ENCODE peak calls at places on chromosomes 6 and 20, in five cellular contexts. B is HL-60, O is GM23338, C is pancreas, F is tibial artery. S is an unnamed sample.

GRCh38 chr6:96162711-96163120 is 146.9 kb downstream of the FUT9 start:
- DNase-seq in B (no peak), O (peak; percentile 94), C (no peak), F (no peak), S (no peak)

GRCh38 chr6:159778542-159778941 is 10.9 kb downstream of the TCP1 start:
- DNase-seq in B (no peak), O (no peak), C (no peak), F (no peak), S (no peak)

GRCh38 chr20:41316602-41317535 is 662 bp downstream of the ZHX3 start:
- DNase-seq in B (peak; percentile 49), O (peak; percentile 67), C (peak; percentile 88), F (peak; percentile 86), S (peak; percentile 57)

GRCh38 chr6:34130870-34131269 is 15.0 kb downstream of the GRM4 start:
- DNase-seq in B (no peak), O (no peak), C (no peak), F (no peak), S (no peak)

GRCh38 chr6:17035257-17035757 is 66.5 kb upstream of the STMND1 start:
- DNase-seq in B (no peak), O (no peak), C (no peak), F (no peak), S (no peak)

GRCh38 chr20:62707981-62708521 is 585 bp upstream of the NTSR1 start:
- DNase-seq in B (peak; percentile 82), O (peak; percentile 87), C (no peak), F (no peak), S (no peak)

GRCh38 chr6:11218827-11219826 is 13.3 kb downstream of the NEDD9 start:
- DNase-seq in B (no peak), O (no peak), C (no peak), F (peak; percentile 69), S (no peak)

GRCh38 chr20:38445402-38445801 is 10.3 kb upstream of the SNHG17 start:
- DNase-seq in B (no peak), O (no peak), C (no peak), F (no peak), S (no peak)

GRCh38 chr20:15632680-15633079 is 940.6 kb downstream of the KIF16B start:
- DNase-seq in B (no peak), O (no peak), C (no peak), F (no peak), S (no peak)

GRCh38 chr20:48893374-48893773 is 28.1 kb upstream of the ARFGEF2 start:
- DNase-seq in B (no peak), O (no peak), C (no peak), F (no peak), S (no peak)

GRCh38 chr6:18053555-18054445 is 66.4 kb upstream of the KIF13A start:
- DNase-seq in B (no peak), O (no peak), C (no peak), F (no peak), S (no peak)

GRCh38 chr6:91751496-91751895 is 1164.6 kb upstream of the MAP3K7 start:
- DNase-seq in B (no peak), O (no peak), C (no peak), F (no peak), S (no peak)

GRCh38 chr6:46453756-46454316 is 37.4 kb downstream of the RCAN2 start:
- DNase-seq in B (no peak), O (no peak), C (no peak), F (no peak), S (no peak)

GRCh38 chr20:57192311-57192710 is 74.1 kb downstream of the BMP7 start:
- DNase-seq in B (no peak), O (no peak), C (no peak), F (no peak), S (no peak)

GRCh38 chr20:37745553-37745952 is 51.7 kb downstream of the CTNNBL1 start:
- DNase-seq in B (no peak), O (peak; percentile 19), C (no peak), F (no peak), S (peak; percentile 6)

GRCh38 chr6:157229733-157230132 is 93.6 kb downstream of the TMEM242 start:
- DNase-seq in B (no peak), O (peak; percentile 46), C (no peak), F (no peak), S (no peak)

GRCh38 chr20:53660078-53660909 is 66.7 kb upstream of the ZNF217 start:
- DNase-seq in B (no peak), O (peak; percentile 63), C (no peak), F (no peak), S (no peak)

DNA sequence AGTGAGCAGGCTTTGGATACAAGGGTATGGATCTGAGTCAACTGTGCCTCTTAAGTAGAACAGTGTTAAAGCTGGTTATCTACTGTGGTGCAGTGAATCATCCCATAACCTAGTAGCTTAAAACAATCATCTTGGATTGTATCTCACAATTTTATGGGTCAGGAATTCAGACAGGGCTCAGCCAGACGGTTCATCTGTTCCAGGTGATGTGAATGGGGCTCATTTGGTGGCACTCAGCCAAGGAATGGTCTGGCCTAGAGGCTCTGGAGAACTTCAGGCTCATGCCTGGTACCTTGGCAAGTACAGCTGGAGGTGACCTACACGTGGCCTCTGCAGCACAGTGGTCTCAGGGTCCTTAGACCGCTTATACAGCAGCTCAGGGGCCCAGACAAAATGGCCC is 11.2 kb upstream of the CDH4 start:
- DNase-seq in B (no peak), O (no peak), C (no peak), F (no peak), S (no peak)
- H3K27ac ChIP-seq in B (no peak overlapping the region), O (no peak overlapping the region), C (no peak overlapping the region), F (no peak overlapping the region), S (no peak overlapping the region)

GRCh38 chr6:79762370-79762769 is 131.2 kb downstream of the SH3BGRL2 start:
- DNase-seq in B (no peak), O (peak; percentile 60), C (no peak), F (no peak), S (no peak)
- TF ChIP-seq CTCF in B (no peak), O (peak; percentile 66), C (no peak), F (no peak), S (no peak)

GRCh38 chr20:10721112-10721896 is 47.5 kb upstream of the JAG1 start:
- DNase-seq in B (no peak), O (no peak), C (no peak), F (no peak), S (no peak)
- H3K27ac ChIP-seq in B (no peak overlapping the region), O (no peak overlapping the region), C (no peak overlapping the region), F (peak overlapping the region; percentile 64), S (no peak overlapping the region)

GRCh38 chr6:55957961-55958422 is 82.6 kb upstream of the BMP5 start:
- DNase-seq in B (no peak), O (no peak), C (no peak), F (no peak), S (no peak)

GRCh38 chr6:55964136-55964535 is 88.7 kb upstream of the BMP5 start:
- DNase-seq in B (no peak), O (no peak), C (no peak), F (no peak), S (no peak)

GRCh38 chr6:55960344-55960743 is 85.0 kb upstream of the BMP5 start:
- DNase-seq in B (no peak), O (no peak), C (no peak), F (no peak), S (no peak)

GRCh38 chr6:55958790-55959189 is 83.4 kb upstream of the BMP5 start:
- DNase-seq in B (no peak), O (no peak), C (no peak), F (no peak), S (no peak)

DNA sequence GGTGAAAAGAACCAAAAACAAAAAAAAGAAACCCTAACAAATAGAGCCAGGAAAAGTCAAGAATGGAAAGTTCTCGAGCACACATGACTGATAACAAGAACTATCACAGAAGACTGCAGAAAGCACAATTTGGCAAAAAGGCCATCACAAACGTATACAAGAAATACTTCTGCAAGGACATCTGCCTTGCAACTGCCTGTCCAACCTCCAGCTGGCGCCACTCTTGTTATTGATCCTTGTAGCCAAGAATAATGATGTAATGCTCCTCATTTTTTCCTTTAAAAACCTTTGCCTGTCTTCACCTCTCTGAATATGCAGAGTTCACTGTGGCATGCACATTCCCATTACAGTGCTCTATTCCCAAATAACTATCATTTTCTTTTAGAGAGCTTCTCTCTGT is 87.9 kb upstream of the BMP5 start:
- DNase-seq in B (no peak), O (peak; percentile 53), C (no peak), F (no peak), S (no peak)
- TF ChIP-seq CTCF in B (peak; percentile 4), O (peak; percentile 65), C (no peak), F (no peak), S (no peak)

DNA sequence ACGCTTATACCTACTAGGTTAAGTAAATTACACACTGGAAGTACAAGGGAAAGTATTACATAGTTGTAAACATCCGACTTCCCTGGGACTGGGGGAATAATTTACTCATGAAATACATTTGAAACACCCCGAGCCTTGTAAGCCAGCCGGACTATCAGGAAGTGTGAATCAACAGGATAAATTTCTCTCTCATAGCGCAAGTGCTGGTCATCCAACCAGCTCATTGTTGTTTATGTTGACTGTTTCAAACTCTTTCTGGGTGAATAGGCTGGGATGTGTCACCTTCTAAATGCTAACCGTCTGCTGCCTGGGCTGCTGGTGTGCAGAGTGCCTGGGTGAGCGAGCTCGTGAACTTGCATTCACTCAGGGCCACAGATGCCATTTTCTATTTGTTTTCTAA is 5.0 kb downstream of the BMP6 start:
- DNase-seq in B (no peak), O (no peak), C (no peak), F (no peak), S (no peak)
- H3K27ac ChIP-seq in B (no peak overlapping the region), O (no peak overlapping the region), C (no peak overlapping the region), F (no peak overlapping the region), S (no peak overlapping the region)

GRCh38 chr6:107611060-107611824 is 121.3 kb downstream of the SOBP start:
- DNase-seq in B (no peak), O (no peak), C (no peak), F (no peak), S (no peak)

GRCh38 chr6:107616776-107617175 is 126.9 kb downstream of the SOBP start:
- DNase-seq in B (no peak), O (no peak), C (no peak), F (no peak), S (no peak)

GRCh38 chr6:107614828-107615227 is 124.9 kb downstream of the SOBP start:
- DNase-seq in B (no peak), O (no peak), C (no peak), F (no peak), S (no peak)

GRCh38 chr6:107613980-107614379 is 124.1 kb downstream of the SOBP start:
- DNase-seq in B (no peak), O (no peak), C (no peak), F (no peak), S (no peak)

DNA sequence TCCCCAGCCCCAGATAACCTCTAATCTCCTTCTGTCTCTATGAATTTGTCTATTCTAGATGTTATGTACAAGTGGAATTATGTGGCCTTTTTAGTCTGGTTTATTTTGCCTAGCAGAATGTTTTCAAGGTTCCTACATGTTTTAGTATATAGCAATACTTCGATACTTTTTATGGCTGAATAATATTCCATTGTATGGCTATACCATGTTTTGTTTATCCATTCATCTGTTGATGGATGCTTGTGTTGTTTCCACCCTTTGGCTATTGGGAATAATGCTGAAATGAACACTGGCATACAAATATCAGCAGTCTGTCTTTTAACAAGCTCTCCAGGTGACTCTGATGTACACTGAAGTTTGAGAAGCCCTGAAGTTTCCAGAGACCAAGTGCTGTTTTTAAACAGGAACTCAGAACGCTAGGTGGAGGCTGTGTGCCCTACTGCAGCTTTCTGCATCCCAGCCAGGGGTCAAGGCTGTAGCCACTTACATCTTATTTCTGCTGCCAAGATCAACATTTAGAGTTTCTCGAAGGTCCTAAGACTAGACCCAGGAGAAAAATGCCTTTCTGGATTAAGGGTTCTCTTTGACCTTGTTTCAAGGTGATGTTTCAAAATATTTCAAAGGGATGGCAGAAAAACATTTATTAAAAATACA is 123.0 kb downstream of the SOBP start:
- DNase-seq in B (no peak), O (no peak), C (no peak), F (no peak), S (no peak)
- TF ChIP-seq CTCF in B (no peak), O (peak; percentile 10), C (no peak), F (no peak), S (no peak)